ENCODE peak calls at places on chromosomes 11 and 22, in eight cellular contexts. One of them, this sample, is unnamed.

GRCh38 chr11:115590254-115590653 is 86.0 kb upstream of the CADM1 start:
- DNase-seq in gastrocnemius medialis: no peak
- DNase-seq in upper lobe of left lung: no peak
- DNase-seq in HCT116: no peak
- DNase-seq in NB4: no peak
- DNase-seq in lower leg skin: no peak
- DNase-seq in Peyer's patch: no peak
- DNase-seq in testis: no peak
- DNase-seq in this sample: no peak

GRCh38 chr11:3222941-3223905 is 4.6 kb upstream of the MRGPRG start:
- DNase-seq in lower leg skin: no peak
- DNase-seq in Peyer's patch: peak
- DNase-seq in upper lobe of left lung: no peak
- DNase-seq in NB4: peak
- DNase-seq in gastrocnemius medialis: no peak
- DNase-seq in testis: no peak
- DNase-seq in HCT116: no peak
- DNase-seq in this sample: no peak

GRCh38 chr11:112784323-112785073 is 176.7 kb upstream of the NCAM1 start:
- DNase-seq in testis: peak
- DNase-seq in Peyer's patch: no peak
- DNase-seq in HCT116: no peak
- DNase-seq in lower leg skin: no peak
- DNase-seq in upper lobe of left lung: peak
- DNase-seq in NB4: no peak
- DNase-seq in gastrocnemius medialis: no peak
- DNase-seq in this sample: peak

GRCh38 chr22:29782061-29782845 is 15.1 kb downstream of the UQCR10 start:
- DNase-seq in upper lobe of left lung: no peak
- DNase-seq in lower leg skin: peak
- DNase-seq in HCT116: no peak
- DNase-seq in testis: peak
- DNase-seq in Peyer's patch: peak
- DNase-seq in gastrocnemius medialis: peak
- DNase-seq in NB4: no peak
- DNase-seq in this sample: peak

GRCh38 chr11:130131957-130132850 is 27.4 kb upstream of the ST14 start:
- DNase-seq in testis: peak
- DNase-seq in HCT116: peak
- DNase-seq in upper lobe of left lung: no peak
- DNase-seq in Peyer's patch: no peak
- DNase-seq in NB4: peak
- DNase-seq in lower leg skin: no peak
- DNase-seq in gastrocnemius medialis: no peak
- DNase-seq in this sample: no peak

GRCh38 chr22:50408311-50408710 is 65.2 kb downstream of the PPP6R2 start:
- DNase-seq in HCT116: no peak
- DNase-seq in lower leg skin: no peak
- DNase-seq in testis: no peak
- DNase-seq in gastrocnemius medialis: no peak
- DNase-seq in upper lobe of left lung: no peak
- DNase-seq in NB4: no peak
- DNase-seq in Peyer's patch: no peak
- DNase-seq in this sample: no peak

GRCh38 chr22:45462034-45462655 is 40.5 kb upstream of the FBLN1 start:
- DNase-seq in testis: no peak
- DNase-seq in NB4: peak
- DNase-seq in Peyer's patch: peak
- DNase-seq in lower leg skin: no peak
- DNase-seq in upper lobe of left lung: no peak
- DNase-seq in gastrocnemius medialis: no peak
- DNase-seq in HCT116: no peak
- DNase-seq in this sample: no peak

GRCh38 chr11:129770993-129771392 is 44.7 kb upstream of the TMEM45B start:
- DNase-seq in lower leg skin: no peak
- DNase-seq in NB4: no peak
- DNase-seq in gastrocnemius medialis: no peak
- DNase-seq in upper lobe of left lung: no peak
- DNase-seq in HCT116: no peak
- DNase-seq in Peyer's patch: no peak
- DNase-seq in testis: no peak
- DNase-seq in this sample: no peak

GRCh38 chr22:31344369-31345330 is 1.5 kb downstream of the PATZ1 start:
- DNase-seq in NB4: peak
- DNase-seq in gastrocnemius medialis: no peak
- DNase-seq in upper lobe of left lung: peak
- DNase-seq in lower leg skin: peak
- DNase-seq in HCT116: no peak
- DNase-seq in Peyer's patch: peak
- DNase-seq in testis: peak
- DNase-seq in this sample: peak

GRCh38 chr11:93741882-93742226 is 382 bp downstream of the C11orf54 start:
- DNase-seq in lower leg skin: no peak
- DNase-seq in gastrocnemius medialis: peak
- DNase-seq in upper lobe of left lung: no peak
- DNase-seq in NB4: no peak
- DNase-seq in testis: no peak
- DNase-seq in Peyer's patch: no peak
- DNase-seq in HCT116: no peak
- DNase-seq in this sample: peak

GRCh38 chr11:77107950-77108349 is 5.3 kb downstream of the OMP start:
- DNase-seq in upper lobe of left lung: no peak
- DNase-seq in NB4: no peak
- DNase-seq in testis: peak
- DNase-seq in Peyer's patch: peak
- DNase-seq in gastrocnemius medialis: no peak
- DNase-seq in lower leg skin: no peak
- DNase-seq in HCT116: peak
- DNase-seq in this sample: no peak

GRCh38 chr11:117978982-117979381 is 7.2 kb upstream of the IL10RA start:
- DNase-seq in gastrocnemius medialis: no peak
- DNase-seq in HCT116: no peak
- DNase-seq in lower leg skin: no peak
- DNase-seq in upper lobe of left lung: no peak
- DNase-seq in Peyer's patch: no peak
- DNase-seq in NB4: no peak
- DNase-seq in testis: no peak
- DNase-seq in this sample: no peak

GRCh38 chr22:45504703-45505341 is 2.1 kb downstream of the FBLN1 start:
- DNase-seq in HCT116: no peak
- DNase-seq in testis: peak
- DNase-seq in upper lobe of left lung: no peak
- DNase-seq in Peyer's patch: peak
- DNase-seq in NB4: peak
- DNase-seq in lower leg skin: no peak
- DNase-seq in gastrocnemius medialis: no peak
- DNase-seq in this sample: no peak

GRCh38 chr22:37907036-37907954 is 1.2 kb downstream of the MICALL1 start:
- DNase-seq in testis: no peak
- DNase-seq in HCT116: no peak
- DNase-seq in NB4: no peak
- DNase-seq in gastrocnemius medialis: no peak
- DNase-seq in Peyer's patch: no peak
- DNase-seq in upper lobe of left lung: no peak
- DNase-seq in lower leg skin: no peak
- DNase-seq in this sample: no peak
- TF ChIP-seq POLR2A in testis: no peak
- TF ChIP-seq POLR2A in HCT116: no peak
- TF ChIP-seq POLR2A in NB4: no peak
- TF ChIP-seq POLR2A in gastrocnemius medialis: no peak
- TF ChIP-seq POLR2A in Peyer's patch: no peak
- TF ChIP-seq POLR2A in upper lobe of left lung: no peak
- TF ChIP-seq POLR2A in lower leg skin: no peak
- TF ChIP-seq POLR2A in this sample: no peak

GRCh38 chr22:37199103-37199838 is 11.2 kb upstream of the C1QTNF6 start:
- DNase-seq in testis: peak
- DNase-seq in HCT116: peak
- DNase-seq in lower leg skin: peak
- DNase-seq in Peyer's patch: peak
- DNase-seq in upper lobe of left lung: peak
- DNase-seq in gastrocnemius medialis: peak
- DNase-seq in NB4: peak
- DNase-seq in this sample: peak
- TF ChIP-seq POLR2A in testis: peak
- TF ChIP-seq POLR2A in HCT116: peak
- TF ChIP-seq POLR2A in lower leg skin: peak
- TF ChIP-seq POLR2A in Peyer's patch: peak
- TF ChIP-seq POLR2A in upper lobe of left lung: peak
- TF ChIP-seq POLR2A in gastrocnemius medialis: peak
- TF ChIP-seq POLR2A in NB4: peak
- TF ChIP-seq POLR2A in this sample: peak

DNA sequence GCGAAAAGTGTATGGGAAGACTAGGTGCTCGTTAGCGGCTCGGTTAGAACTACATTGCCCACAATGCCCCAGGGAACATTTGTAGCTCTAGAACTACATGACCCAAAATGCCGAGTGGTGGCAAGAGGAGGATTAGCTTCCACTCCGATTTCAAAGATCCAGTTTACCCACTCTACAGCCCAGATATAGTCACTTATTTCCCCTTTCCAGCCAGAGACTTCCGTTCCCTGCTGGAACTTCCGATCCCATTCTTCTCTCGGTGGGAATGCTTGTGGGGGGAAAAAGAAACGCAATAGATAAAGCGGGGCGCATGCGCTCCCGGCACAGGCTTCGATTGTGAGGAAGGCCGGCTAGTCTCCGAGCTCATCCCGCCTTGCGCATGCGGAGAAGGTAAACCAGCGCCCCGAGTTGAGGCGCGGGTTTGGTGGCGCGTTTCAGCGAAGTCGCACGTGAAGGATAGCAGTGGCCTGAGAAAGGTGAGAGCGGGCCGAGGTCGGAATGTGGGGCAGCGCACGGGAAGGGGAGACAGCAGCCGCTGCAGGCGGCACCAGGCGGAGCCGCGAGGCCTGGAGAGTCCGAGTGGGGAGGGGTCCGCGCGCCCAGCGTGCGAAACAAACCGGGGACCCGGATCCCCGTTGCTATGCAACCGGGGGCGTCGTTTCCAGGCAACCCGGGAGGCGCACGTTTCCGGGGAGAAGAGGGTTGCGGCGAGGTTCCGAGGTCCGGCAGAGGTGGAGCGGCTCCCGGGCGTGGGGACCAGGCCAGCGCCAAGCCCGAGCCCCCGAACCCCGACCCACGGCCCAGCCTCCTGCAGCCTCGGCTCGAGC is at the start of gene TMEM109:
- DNase-seq in gastrocnemius medialis: peak
- DNase-seq in Peyer's patch: peak
- DNase-seq in NB4: peak
- DNase-seq in testis: peak
- DNase-seq in upper lobe of left lung: peak
- DNase-seq in HCT116: peak
- DNase-seq in lower leg skin: peak
- DNase-seq in this sample: peak
- TF ChIP-seq POLR2A in gastrocnemius medialis: peak
- TF ChIP-seq POLR2A in Peyer's patch: peak
- TF ChIP-seq POLR2A in NB4: peak
- TF ChIP-seq POLR2A in testis: peak
- TF ChIP-seq POLR2A in upper lobe of left lung: no peak
- TF ChIP-seq POLR2A in HCT116: peak
- TF ChIP-seq POLR2A in lower leg skin: no peak
- TF ChIP-seq POLR2A in this sample: peak

GRCh38 chr11:83157755-83158473 is 983 bp downstream of the PCF11 start:
- DNase-seq in lower leg skin: peak
- DNase-seq in testis: peak
- DNase-seq in gastrocnemius medialis: peak
- DNase-seq in upper lobe of left lung: no peak
- DNase-seq in NB4: peak
- DNase-seq in HCT116: no peak
- DNase-seq in Peyer's patch: peak
- DNase-seq in this sample: peak
- TF ChIP-seq POLR2A in lower leg skin: no peak
- TF ChIP-seq POLR2A in testis: no peak
- TF ChIP-seq POLR2A in gastrocnemius medialis: no peak
- TF ChIP-seq POLR2A in upper lobe of left lung: peak
- TF ChIP-seq POLR2A in NB4: peak
- TF ChIP-seq POLR2A in HCT116: no peak
- TF ChIP-seq POLR2A in Peyer's patch: no peak
- TF ChIP-seq POLR2A in this sample: no peak

DNA sequence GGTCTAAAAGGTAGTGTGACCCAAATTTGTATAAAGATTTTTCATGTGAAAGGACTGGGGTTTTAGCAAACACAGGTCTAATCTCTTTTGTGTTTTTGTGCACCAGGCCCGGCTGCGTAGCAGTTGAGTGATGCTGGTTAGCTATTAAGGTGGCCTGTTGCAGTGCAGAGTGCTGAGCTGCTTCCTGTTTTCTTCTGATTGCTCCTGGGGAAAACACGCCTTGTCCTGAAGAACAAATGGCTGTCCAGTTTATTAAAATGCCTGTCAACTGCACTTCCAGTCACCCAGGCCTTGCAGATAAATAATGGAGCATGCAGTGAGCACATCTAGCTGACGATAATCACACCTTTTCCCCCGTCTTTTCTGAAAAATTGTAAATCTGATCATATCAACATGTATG is 1.8 kb downstream of the SRSF8 start:
- DNase-seq in upper lobe of left lung: no peak
- DNase-seq in NB4: peak
- DNase-seq in gastrocnemius medialis: peak
- DNase-seq in Peyer's patch: peak
- DNase-seq in testis: peak
- DNase-seq in HCT116: peak
- DNase-seq in lower leg skin: peak
- DNase-seq in this sample: peak
- TF ChIP-seq POLR2A in upper lobe of left lung: peak
- TF ChIP-seq POLR2A in NB4: peak
- TF ChIP-seq POLR2A in gastrocnemius medialis: peak
- TF ChIP-seq POLR2A in Peyer's patch: peak
- TF ChIP-seq POLR2A in testis: no peak
- TF ChIP-seq POLR2A in HCT116: peak
- TF ChIP-seq POLR2A in lower leg skin: peak
- TF ChIP-seq POLR2A in this sample: peak

GRCh38 chr11:61914471-61915171 is 2.7 kb downstream of the RAB3IL1 start:
- DNase-seq in testis: no peak
- DNase-seq in NB4: no peak
- DNase-seq in gastrocnemius medialis: peak
- DNase-seq in HCT116: no peak
- DNase-seq in upper lobe of left lung: no peak
- DNase-seq in lower leg skin: no peak
- DNase-seq in Peyer's patch: no peak
- DNase-seq in this sample: no peak
- TF ChIP-seq POLR2A in testis: no peak
- TF ChIP-seq POLR2A in NB4: no peak
- TF ChIP-seq POLR2A in gastrocnemius medialis: no peak
- TF ChIP-seq POLR2A in HCT116: no peak
- TF ChIP-seq POLR2A in upper lobe of left lung: no peak
- TF ChIP-seq POLR2A in lower leg skin: no peak
- TF ChIP-seq POLR2A in Peyer's patch: no peak
- TF ChIP-seq POLR2A in this sample: no peak

DNA sequence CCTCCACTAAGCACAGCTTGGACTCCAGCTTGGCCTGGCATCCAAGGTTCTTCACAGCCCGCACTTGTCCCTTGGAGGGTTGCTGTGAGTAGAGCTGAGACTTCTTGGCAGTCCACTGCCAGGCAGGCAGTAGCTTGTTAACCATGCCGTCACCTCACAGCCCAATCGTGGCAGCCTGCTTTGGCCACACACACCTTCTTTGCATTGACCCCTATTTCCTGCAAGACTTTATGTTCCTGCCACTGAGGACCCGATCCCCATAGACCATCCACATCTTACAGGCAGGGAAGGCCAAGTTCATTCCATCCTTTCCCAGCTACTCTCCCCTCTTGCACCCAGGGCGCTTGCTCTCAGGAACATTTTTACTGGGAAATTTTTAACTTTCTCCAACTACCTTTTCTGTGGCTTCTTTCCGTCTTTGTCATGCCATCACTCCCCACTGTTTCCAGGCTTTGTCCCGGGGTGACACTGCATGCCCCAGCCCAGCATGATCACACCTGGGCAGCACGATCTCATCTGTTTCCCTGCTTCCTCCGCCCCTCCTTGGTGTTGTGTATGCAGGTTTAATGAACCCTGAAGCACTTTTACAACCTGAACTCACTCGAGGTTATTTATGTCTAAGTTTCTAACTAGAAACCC is 2.6 kb upstream of the PYGM start:
- DNase-seq in lower leg skin: no peak
- DNase-seq in upper lobe of left lung: no peak
- DNase-seq in NB4: peak
- DNase-seq in Peyer's patch: no peak
- DNase-seq in gastrocnemius medialis: no peak
- DNase-seq in HCT116: no peak
- DNase-seq in testis: no peak
- DNase-seq in this sample: no peak
- TF ChIP-seq POLR2A in lower leg skin: no peak
- TF ChIP-seq POLR2A in upper lobe of left lung: no peak
- TF ChIP-seq POLR2A in NB4: peak
- TF ChIP-seq POLR2A in Peyer's patch: no peak
- TF ChIP-seq POLR2A in gastrocnemius medialis: no peak
- TF ChIP-seq POLR2A in HCT116: no peak
- TF ChIP-seq POLR2A in testis: no peak
- TF ChIP-seq POLR2A in this sample: no peak